ENCODE peak calls at places on chromosome 3, in seven cellular contexts. G is NCI-H1694 treated with DMSO at 0.1 percent for 48 hours; S is Ammon's horn; D is psoas muscle; V is GM19239; W is Peyer's patch; R is activated naive CD4-positive, alpha-beta T cell treated with anti-CD3 and anti-CD28 coated beads, Interleukin-2, amount 50 U/mL, for 16 hours. Q is an unnamed sample.

GRCh38 chr3:124584552-124585391 is 145.5 kb upstream of the UMPS start:
- DNase-seq in G (no peak), S (peak), D (peak), V (peak), W (peak), R (peak), Q (peak)

GRCh38 chr3:65758871-65759598 is 279.7 kb downstream of the MAGI1 start:
- DNase-seq in G (no peak), S (peak), D (no peak), V (no peak), W (no peak), R (no peak), Q (no peak)

GRCh38 chr3:182596673-182597410 is 196.5 kb upstream of the ATP11B start:
- DNase-seq in G (peak), S (no peak), D (no peak), V (no peak), W (no peak), R (no peak), Q (no peak)

GRCh38 chr3:127887321-127887720 is 27.7 kb upstream of the KBTBD12 start:
- DNase-seq in G (no peak), S (no peak), D (no peak), V (no peak), W (no peak), R (no peak), Q (no peak)

GRCh38 chr3:128698211-128699011 is 27.6 kb upstream of the RAB7A start:
- DNase-seq in G (no peak), S (peak), D (peak), V (no peak), W (no peak), R (peak), Q (peak)

GRCh38 chr3:117105650-117106049 is 396.1 kb downstream of the TUSC7 start:
- DNase-seq in G (no peak), S (no peak), D (no peak), V (no peak), W (no peak), R (no peak), Q (no peak)

GRCh38 chr3:129118745-129119144 is 2.9 kb downstream of the RAB43 start:
- DNase-seq in G (no peak), S (no peak), D (no peak), V (no peak), W (no peak), R (peak), Q (no peak)

GRCh38 chr3:188918086-188918485 is 253.7 kb upstream of the TPRG1 start:
- DNase-seq in G (no peak), S (no peak), D (no peak), V (no peak), W (no peak), R (no peak), Q (no peak)

GRCh38 chr3:181712505-181713299 is 977 bp downstream of the SOX2 start:
- DNase-seq in G (no peak), S (no peak), D (no peak), V (no peak), W (no peak), R (no peak), Q (no peak)

GRCh38 chr3:135192929-135193328 is 397.9 kb downstream of the EPHB1 start:
- DNase-seq in G (no peak), S (peak), D (no peak), V (no peak), W (no peak), R (no peak), Q (no peak)

GRCh38 chr3:178562143-178562868 is 26.1 kb downstream of the KCNMB2 start:
- DNase-seq in G (no peak), S (no peak), D (no peak), V (no peak), W (no peak), R (no peak), Q (peak)

GRCh38 chr3:190238871-190239270 is 83.4 kb downstream of the CLDN1 start:
- DNase-seq in G (no peak), S (no peak), D (no peak), V (no peak), W (no peak), R (no peak), Q (no peak)

GRCh38 chr3:20230954-20231353 is 44.9 kb upstream of the SGO1 start:
- DNase-seq in G (no peak), S (no peak), D (no peak), V (no peak), W (no peak), R (no peak), Q (no peak)